ENCODE peak calls at places on chromosomes 16 and 17, in seven cellular contexts. R is astrocyte of the spinal cord, G is fibroblast of the conjunctiva, K is lower lobe of right lung, U is HuH-7, Z is cerebellar cortex, J is NB4. T is an unnamed sample.

GRCh38 chr17:57889892-57890856 is 40.3 kb upstream of the MRPS23 start:
- DNase-seq in G (peak; percentile 72), R (peak; percentile 86), J (no peak), Z (peak; percentile 71), K (peak; percentile 81), U (no peak), T (no peak)

GRCh38 chr16:56636616-56637413 is 1.7 kb upstream of the MT1A start:
- DNase-seq in J (no peak), R (no peak), G (no peak), K (no peak), U (no peak), Z (no peak), T (no peak)

GRCh38 chr16:66947302-66948033 is 12.2 kb downstream of the CES2 start:
- DNase-seq in U (peak; percentile 88), K (peak; percentile 81), G (peak; percentile 72), J (peak; percentile 85), R (peak; percentile 84), Z (peak; percentile 94), T (peak; percentile 86)

GRCh38 chr17:15377608-15378007 is 36.2 kb upstream of the TEKT3 start:
- DNase-seq in J (no peak), G (no peak), R (peak; percentile 73), K (no peak), U (peak; percentile 71), Z (no peak), T (no peak)

GRCh38 chr16:57828272-57829161 is 26.2 kb upstream of the KIFC3 start:
- DNase-seq in U (no peak), R (no peak), Z (no peak), J (no peak), K (no peak), G (no peak), T (peak; percentile 49)

GRCh38 chr16:83310816-83311215 is 497.0 kb upstream of the HSBP1 start:
- DNase-seq in R (no peak), J (no peak), K (no peak), G (no peak), U (no peak), Z (no peak), T (no peak)

GRCh38 chr16:17194190-17194780 is 276.5 kb downstream of the XYLT1 start:
- DNase-seq in G (peak; percentile 5), R (peak; percentile 23), J (peak; percentile 65), Z (no peak), K (peak; percentile 66), U (peak; percentile 41), T (peak; percentile 86)

GRCh38 chr17:8828517-8828875 is 29.3 kb upstream of the MFSD6L start:
- DNase-seq in R (no peak), J (no peak), Z (no peak), G (no peak), U (no peak), K (no peak), T (no peak)

GRCh38 chr17:44794699-44795413 is 35.2 kb downstream of the GJC1 start:
- DNase-seq in R (peak; percentile 86), J (peak; percentile 83), U (no peak), G (peak; percentile 37), K (no peak), Z (peak; percentile 63), T (peak; percentile 19)

GRCh38 chr17:2400474-2400866 is 390 bp downstream of the MNT start:
- DNase-seq in K (peak; percentile 82), J (peak; percentile 70), G (no peak), R (peak; percentile 46), U (no peak), Z (no peak), T (peak; percentile 95)

GRCh38 chr17:55446581-55447205 is 25.1 kb upstream of the MMD start:
- DNase-seq in G (no peak), R (no peak), U (peak; percentile 57), J (no peak), Z (no peak), K (no peak), T (no peak)

GRCh38 chr17:83122834-83123233 is 43.4 kb downstream of the METRNL start:
- DNase-seq in U (no peak), R (no peak), K (peak; percentile 33), J (no peak), Z (peak; percentile 67), G (no peak), T (peak; percentile 54)

GRCh38 chr16:50371936-50372595 is 3.3 kb upstream of the BRD7 start:
- DNase-seq in J (peak; percentile 25), R (no peak), U (no peak), K (no peak), G (no peak), Z (peak; percentile 67), T (no peak)

GRCh38 chr16:23174622-23175021 is 7.9 kb upstream of the SCNN1G start:
- DNase-seq in K (no peak), R (peak; percentile 24), J (peak; percentile 17), Z (no peak), G (no peak), U (no peak), T (no peak)

GRCh38 chr17:79977711-79978544 is 57.7 kb downstream of the TBC1D16 start:
- DNase-seq in Z (peak; percentile 57), J (no peak), R (peak; percentile 41), U (no peak), K (peak; percentile 35), G (no peak), T (peak; percentile 80)

GRCh38 chr17:71764507-71764906 is 356.3 kb upstream of the SOX9 start:
- DNase-seq in R (peak; percentile 8), U (peak; percentile 32), J (peak; percentile 30), Z (no peak), K (no peak), G (no peak), T (no peak)

GRCh38 chr16:85615014-85615851 is 2.1 kb downstream of the GSE1 start:
- DNase-seq in U (peak; percentile 76), R (no peak), K (peak; percentile 92), Z (peak; percentile 56), J (peak; percentile 60), G (no peak), T (peak; percentile 88)

GRCh38 chr17:65278820-65279184 is 141.6 kb downstream of the RGS9 start:
- DNase-seq in G (no peak), Z (no peak), U (no peak), J (no peak), R (no peak), K (no peak), T (no peak)

T was measured in spleen.